ENCODE peak calls at places on chromosomes 16 and 17, in eight cellular contexts. One of them, this sample, is unnamed.

GRCh38 chr17:81706232-81706611 is 3.1 kb downstream of the MRPL12 start:
- DNase-seq in uterus: no peak
- DNase-seq in brain microvascular endothelial cell: no peak
- DNase-seq in progenitor cell of endocrine pancreas: no peak
- DNase-seq in AG09319: no peak
- DNase-seq in epithelial cell of esophagus: no peak
- DNase-seq in GM13977: no peak
- DNase-seq in glutamatergic neuron: no peak
- DNase-seq in this sample: no peak

GRCh38 chr16:47887496-47887895 is 268.3 kb downstream of the ABCC12 start:
- DNase-seq in uterus: no peak
- DNase-seq in brain microvascular endothelial cell: no peak
- DNase-seq in progenitor cell of endocrine pancreas: no peak
- DNase-seq in AG09319: no peak
- DNase-seq in epithelial cell of esophagus: peak
- DNase-seq in GM13977: no peak
- DNase-seq in glutamatergic neuron: no peak
- DNase-seq in this sample: no peak

GRCh38 chr17:12406623-12407228 is 259.0 kb upstream of the MYOCD start:
- DNase-seq in uterus: no peak
- DNase-seq in brain microvascular endothelial cell: no peak
- DNase-seq in progenitor cell of endocrine pancreas: no peak
- DNase-seq in AG09319: no peak
- DNase-seq in epithelial cell of esophagus: peak
- DNase-seq in GM13977: no peak
- DNase-seq in glutamatergic neuron: no peak
- DNase-seq in this sample: no peak

GRCh38 chr17:48483471-48484131 is 47.2 kb downstream of the HOXB1 start:
- DNase-seq in uterus: no peak
- DNase-seq in brain microvascular endothelial cell: peak
- DNase-seq in progenitor cell of endocrine pancreas: no peak
- DNase-seq in AG09319: peak
- DNase-seq in epithelial cell of esophagus: peak
- DNase-seq in GM13977: peak
- DNase-seq in glutamatergic neuron: no peak
- DNase-seq in this sample: no peak

GRCh38 chr17:83096401-83097220 is 17.2 kb downstream of the METRNL start:
- DNase-seq in uterus: no peak
- DNase-seq in brain microvascular endothelial cell: no peak
- DNase-seq in progenitor cell of endocrine pancreas: no peak
- DNase-seq in AG09319: no peak
- DNase-seq in epithelial cell of esophagus: peak
- DNase-seq in GM13977: no peak
- DNase-seq in glutamatergic neuron: no peak
- DNase-seq in this sample: no peak

GRCh38 chr16:71930013-71930563 is 34.8 kb downstream of the IST1 start:
- DNase-seq in uterus: no peak
- DNase-seq in brain microvascular endothelial cell: no peak
- DNase-seq in progenitor cell of endocrine pancreas: no peak
- DNase-seq in AG09319: no peak
- DNase-seq in epithelial cell of esophagus: no peak
- DNase-seq in GM13977: no peak
- DNase-seq in glutamatergic neuron: no peak
- DNase-seq in this sample: no peak

GRCh38 chr16:88606146-88606757 is 32.1 kb upstream of the IL17C start:
- DNase-seq in uterus: no peak
- DNase-seq in brain microvascular endothelial cell: no peak
- DNase-seq in progenitor cell of endocrine pancreas: no peak
- DNase-seq in AG09319: no peak
- DNase-seq in epithelial cell of esophagus: no peak
- DNase-seq in GM13977: no peak
- DNase-seq in glutamatergic neuron: no peak
- DNase-seq in this sample: no peak

GRCh38 chr16:90041896-90042473 is 22.7 kb upstream of the DBNDD1 start:
- DNase-seq in uterus: no peak
- DNase-seq in brain microvascular endothelial cell: no peak
- DNase-seq in progenitor cell of endocrine pancreas: no peak
- DNase-seq in AG09319: no peak
- DNase-seq in epithelial cell of esophagus: no peak
- DNase-seq in GM13977: peak
- DNase-seq in glutamatergic neuron: no peak
- DNase-seq in this sample: no peak

GRCh38 chr17:40363480-40363838 is 1.1 kb downstream of the GJD3 start:
- DNase-seq in uterus: no peak
- DNase-seq in brain microvascular endothelial cell: no peak
- DNase-seq in progenitor cell of endocrine pancreas: no peak
- DNase-seq in AG09319: no peak
- DNase-seq in epithelial cell of esophagus: no peak
- DNase-seq in GM13977: no peak
- DNase-seq in glutamatergic neuron: peak
- DNase-seq in this sample: no peak

GRCh38 chr16:85465328-85466307 is 147.5 kb upstream of the GSE1 start:
- DNase-seq in uterus: peak
- DNase-seq in brain microvascular endothelial cell: no peak
- DNase-seq in progenitor cell of endocrine pancreas: no peak
- DNase-seq in AG09319: peak
- DNase-seq in epithelial cell of esophagus: peak
- DNase-seq in GM13977: no peak
- DNase-seq in glutamatergic neuron: no peak
- DNase-seq in this sample: no peak

GRCh38 chr17:82675476-82676245 is 22.8 kb downstream of the RAB40B start:
- DNase-seq in uterus: no peak
- DNase-seq in brain microvascular endothelial cell: no peak
- DNase-seq in progenitor cell of endocrine pancreas: no peak
- DNase-seq in AG09319: no peak
- DNase-seq in epithelial cell of esophagus: no peak
- DNase-seq in GM13977: no peak
- DNase-seq in glutamatergic neuron: no peak
- DNase-seq in this sample: no peak

GRCh38 chr17:44830359-44831269 is 527 bp upstream of the GJC1 start:
- DNase-seq in uterus: peak
- DNase-seq in brain microvascular endothelial cell: no peak
- DNase-seq in progenitor cell of endocrine pancreas: no peak
- DNase-seq in AG09319: no peak
- DNase-seq in epithelial cell of esophagus: peak
- DNase-seq in GM13977: peak
- DNase-seq in glutamatergic neuron: no peak
- DNase-seq in this sample: peak

GRCh38 chr17:44108440-44109311 is 14.8 kb downstream of the HDAC5 start:
- DNase-seq in uterus: peak
- DNase-seq in brain microvascular endothelial cell: peak
- DNase-seq in progenitor cell of endocrine pancreas: no peak
- DNase-seq in AG09319: peak
- DNase-seq in epithelial cell of esophagus: no peak
- DNase-seq in GM13977: no peak
- DNase-seq in glutamatergic neuron: peak
- DNase-seq in this sample: no peak

GRCh38 chr17:72978593-72979218 is 113.8 kb downstream of the SLC39A11 start:
- DNase-seq in uterus: no peak
- DNase-seq in brain microvascular endothelial cell: no peak
- DNase-seq in progenitor cell of endocrine pancreas: no peak
- DNase-seq in AG09319: no peak
- DNase-seq in epithelial cell of esophagus: no peak
- DNase-seq in GM13977: no peak
- DNase-seq in glutamatergic neuron: no peak
- DNase-seq in this sample: no peak

GRCh38 chr17:3015890-3016289 is 47.5 kb downstream of the OR1D5 start:
- DNase-seq in uterus: no peak
- DNase-seq in brain microvascular endothelial cell: peak
- DNase-seq in progenitor cell of endocrine pancreas: no peak
- DNase-seq in AG09319: no peak
- DNase-seq in epithelial cell of esophagus: peak
- DNase-seq in GM13977: no peak
- DNase-seq in glutamatergic neuron: no peak
- DNase-seq in this sample: no peak

GRCh38 chr16:19754644-19755036 is 36.6 kb downstream of the IQCK start:
- DNase-seq in uterus: no peak
- DNase-seq in brain microvascular endothelial cell: no peak
- DNase-seq in progenitor cell of endocrine pancreas: no peak
- DNase-seq in AG09319: no peak
- DNase-seq in epithelial cell of esophagus: peak
- DNase-seq in GM13977: no peak
- DNase-seq in glutamatergic neuron: no peak
- DNase-seq in this sample: no peak

GRCh38 chr16:88353691-88354090 is 29.1 kb upstream of the ZNF469 start:
- DNase-seq in uterus: no peak
- DNase-seq in brain microvascular endothelial cell: no peak
- DNase-seq in progenitor cell of endocrine pancreas: no peak
- DNase-seq in AG09319: no peak
- DNase-seq in epithelial cell of esophagus: no peak
- DNase-seq in GM13977: no peak
- DNase-seq in glutamatergic neuron: peak
- DNase-seq in this sample: no peak

GRCh38 chr16:24568392-24568791 is 29.0 kb downstream of the RBBP6 start:
- DNase-seq in uterus: no peak
- DNase-seq in brain microvascular endothelial cell: no peak
- DNase-seq in progenitor cell of endocrine pancreas: no peak
- DNase-seq in AG09319: no peak
- DNase-seq in epithelial cell of esophagus: peak
- DNase-seq in GM13977: no peak
- DNase-seq in glutamatergic neuron: no peak
- DNase-seq in this sample: no peak
- TF ChIP-seq CTCF in uterus: no peak
- TF ChIP-seq CTCF in brain microvascular endothelial cell: peak
- TF ChIP-seq CTCF in progenitor cell of endocrine pancreas: peak
- TF ChIP-seq CTCF in AG09319: peak
- TF ChIP-seq CTCF in epithelial cell of esophagus: peak
- TF ChIP-seq CTCF in GM13977: no peak
- TF ChIP-seq CTCF in glutamatergic neuron: no peak
- TF ChIP-seq CTCF in this sample: no peak

GRCh38 chr17:59456923-59457615 is 108.3 kb upstream of the DHX40 start:
- DNase-seq in uterus: no peak
- DNase-seq in brain microvascular endothelial cell: no peak
- DNase-seq in progenitor cell of endocrine pancreas: no peak
- DNase-seq in AG09319: no peak
- DNase-seq in epithelial cell of esophagus: no peak
- DNase-seq in GM13977: no peak
- DNase-seq in glutamatergic neuron: no peak
- DNase-seq in this sample: no peak

GRCh38 chr17:59456428-59456827 is 109.0 kb upstream of the DHX40 start:
- DNase-seq in uterus: no peak
- DNase-seq in brain microvascular endothelial cell: no peak
- DNase-seq in progenitor cell of endocrine pancreas: no peak
- DNase-seq in AG09319: no peak
- DNase-seq in epithelial cell of esophagus: no peak
- DNase-seq in GM13977: no peak
- DNase-seq in glutamatergic neuron: no peak
- DNase-seq in this sample: no peak

GRCh38 chr17:59451706-59452105 is 113.7 kb upstream of the DHX40 start:
- DNase-seq in uterus: no peak
- DNase-seq in brain microvascular endothelial cell: peak
- DNase-seq in progenitor cell of endocrine pancreas: no peak
- DNase-seq in AG09319: no peak
- DNase-seq in epithelial cell of esophagus: peak
- DNase-seq in GM13977: no peak
- DNase-seq in glutamatergic neuron: no peak
- DNase-seq in this sample: no peak

GRCh38 chr17:59454633-59455105 is 110.7 kb upstream of the DHX40 start:
- DNase-seq in uterus: no peak
- DNase-seq in brain microvascular endothelial cell: no peak
- DNase-seq in progenitor cell of endocrine pancreas: no peak
- DNase-seq in AG09319: no peak
- DNase-seq in epithelial cell of esophagus: peak
- DNase-seq in GM13977: no peak
- DNase-seq in glutamatergic neuron: no peak
- DNase-seq in this sample: no peak
- TF ChIP-seq CTCF in uterus: no peak
- TF ChIP-seq CTCF in brain microvascular endothelial cell: no peak
- TF ChIP-seq CTCF in progenitor cell of endocrine pancreas: no peak
- TF ChIP-seq CTCF in AG09319: no peak
- TF ChIP-seq CTCF in epithelial cell of esophagus: no peak
- TF ChIP-seq CTCF in GM13977: no peak
- TF ChIP-seq CTCF in glutamatergic neuron: no peak
- TF ChIP-seq CTCF in this sample: no peak

DNA sequence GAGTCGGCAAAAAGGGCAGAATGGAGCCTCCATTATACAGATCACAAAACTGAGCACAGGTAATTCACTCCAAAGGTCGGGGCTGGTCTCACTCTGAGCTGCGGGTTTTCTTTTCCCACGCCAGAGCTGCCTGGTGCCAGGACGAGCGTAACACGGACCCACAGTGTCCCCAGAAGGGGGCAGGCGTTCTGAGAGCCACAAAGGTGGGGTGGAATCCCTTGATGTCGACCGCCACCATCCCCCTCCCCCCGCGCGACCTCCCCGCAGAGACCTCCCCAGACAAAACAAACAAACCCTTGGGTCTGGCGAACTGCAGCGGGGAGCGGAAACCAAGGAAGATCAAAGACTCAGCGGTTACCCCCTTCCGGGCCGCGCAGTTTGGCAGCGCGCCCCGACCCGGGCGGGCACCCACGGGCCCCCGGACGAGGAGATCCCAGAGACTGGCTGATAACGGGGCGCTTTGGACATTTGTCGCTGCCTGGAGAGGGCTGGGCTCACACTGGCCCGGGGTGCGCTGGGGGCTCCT is 793 bp upstream of the NKD1 start:
- DNase-seq in uterus: peak
- DNase-seq in brain microvascular endothelial cell: no peak
- DNase-seq in progenitor cell of endocrine pancreas: peak
- DNase-seq in AG09319: no peak
- DNase-seq in epithelial cell of esophagus: peak
- DNase-seq in GM13977: peak
- DNase-seq in glutamatergic neuron: peak
- DNase-seq in this sample: peak
- TF ChIP-seq CTCF in uterus: peak
- TF ChIP-seq CTCF in brain microvascular endothelial cell: peak
- TF ChIP-seq CTCF in progenitor cell of endocrine pancreas: peak
- TF ChIP-seq CTCF in AG09319: no peak
- TF ChIP-seq CTCF in epithelial cell of esophagus: peak
- TF ChIP-seq CTCF in GM13977: peak
- TF ChIP-seq CTCF in glutamatergic neuron: no peak
- TF ChIP-seq CTCF in this sample: no peak

GRCh38 chr17:77140878-77141767 is at the start of gene SEC14L1:
- DNase-seq in uterus: peak
- DNase-seq in brain microvascular endothelial cell: no peak
- DNase-seq in progenitor cell of endocrine pancreas: peak
- DNase-seq in AG09319: no peak
- DNase-seq in epithelial cell of esophagus: peak
- DNase-seq in GM13977: peak
- DNase-seq in glutamatergic neuron: peak
- DNase-seq in this sample: peak

GRCh38 chr17:77143306-77143705 is 2.5 kb downstream of the SEC14L1 start:
- DNase-seq in uterus: no peak
- DNase-seq in brain microvascular endothelial cell: no peak
- DNase-seq in progenitor cell of endocrine pancreas: no peak
- DNase-seq in AG09319: no peak
- DNase-seq in epithelial cell of esophagus: no peak
- DNase-seq in GM13977: no peak
- DNase-seq in glutamatergic neuron: no peak
- DNase-seq in this sample: no peak

GRCh38 chr17:77142689-77143088 is 1.9 kb downstream of the SEC14L1 start:
- DNase-seq in uterus: no peak
- DNase-seq in brain microvascular endothelial cell: no peak
- DNase-seq in progenitor cell of endocrine pancreas: no peak
- DNase-seq in AG09319: no peak
- DNase-seq in epithelial cell of esophagus: no peak
- DNase-seq in GM13977: no peak
- DNase-seq in glutamatergic neuron: no peak
- DNase-seq in this sample: no peak

GRCh38 chr17:77141846-77142449 is 1.2 kb downstream of the SEC14L1 start:
- DNase-seq in uterus: no peak
- DNase-seq in brain microvascular endothelial cell: no peak
- DNase-seq in progenitor cell of endocrine pancreas: no peak
- DNase-seq in AG09319: no peak
- DNase-seq in epithelial cell of esophagus: peak
- DNase-seq in GM13977: no peak
- DNase-seq in glutamatergic neuron: no peak
- DNase-seq in this sample: no peak

GRCh38 chr17:77140166-77140877 is 447 bp upstream of the SEC14L1 start:
- DNase-seq in uterus: peak
- DNase-seq in brain microvascular endothelial cell: peak
- DNase-seq in progenitor cell of endocrine pancreas: peak
- DNase-seq in AG09319: peak
- DNase-seq in epithelial cell of esophagus: peak
- DNase-seq in GM13977: peak
- DNase-seq in glutamatergic neuron: peak
- DNase-seq in this sample: peak
- TF ChIP-seq CTCF in uterus: peak
- TF ChIP-seq CTCF in brain microvascular endothelial cell: peak
- TF ChIP-seq CTCF in progenitor cell of endocrine pancreas: no peak
- TF ChIP-seq CTCF in AG09319: no peak
- TF ChIP-seq CTCF in epithelial cell of esophagus: no peak
- TF ChIP-seq CTCF in GM13977: no peak
- TF ChIP-seq CTCF in glutamatergic neuron: no peak
- TF ChIP-seq CTCF in this sample: no peak